ENCODE peak calls at places on chromosomes 2 and 18, in five cellular contexts. N is HCT116, Z is natural killer cell, H is ovary, B is cardiac fibroblast. T is an unnamed sample.

GRCh38 chr2:127701193-127701650 is at the start of gene SFT2D3:
- DNase-seq in N (peak), Z (peak), H (peak), B (peak), T (peak)

GRCh38 chr2:31078579-31079105 is 59.6 kb downstream of the GALNT14 start:
- DNase-seq in N (no peak), Z (no peak), H (no peak), B (no peak), T (no peak)

GRCh38 chr2:127645395-127646291 is at the start of gene GPR17:
- DNase-seq in N (no peak), Z (no peak), H (no peak), B (no peak), T (no peak)

GRCh38 chr2:10924441-10924840 is 12.7 kb downstream of the KCNF1 start:
- DNase-seq in N (no peak), Z (no peak), H (no peak), B (no peak), T (no peak)

GRCh38 chr2:203650860-203651613 is 55.4 kb upstream of the CD28 start:
- DNase-seq in N (peak), Z (no peak), H (no peak), B (peak), T (no peak)

GRCh38 chr2:238449241-238449640 is 22.5 kb downstream of the ASB1 start:
- DNase-seq in N (no peak), Z (no peak), H (no peak), B (no peak), T (no peak)

GRCh38 chr2:19021100-19021476 is 337.3 kb downstream of the OSR1 start:
- DNase-seq in N (peak), Z (no peak), H (no peak), B (peak), T (no peak)

GRCh38 chr2:213980883-213981282 is 430.0 kb upstream of the VWC2L start:
- DNase-seq in N (no peak), Z (no peak), H (no peak), B (peak), T (no peak)

GRCh38 chr2:120749506-120750431 is 14.1 kb downstream of the GLI2 start:
- DNase-seq in N (no peak), Z (no peak), H (peak), B (peak), T (peak)

GRCh38 chr2:186460465-186460864 is 25.6 kb upstream of the ZC3H15 start:
- DNase-seq in N (no peak), Z (no peak), H (no peak), B (peak), T (no peak)

GRCh38 chr2:217731805-217732204 is 271.0 kb downstream of the TNS1 start:
- DNase-seq in N (no peak), Z (no peak), H (no peak), B (peak), T (no peak)

GRCh38 chr2:223203971-223204370 is 152.0 kb downstream of the KCNE4 start:
- DNase-seq in N (no peak), Z (no peak), H (no peak), B (peak), T (no peak)

GRCh38 chr18:59460060-59460395 is 101.0 kb upstream of the LMAN1 start:
- DNase-seq in N (no peak), Z (no peak), H (no peak), B (no peak), T (no peak)

GRCh38 chr2:179562330-179562885 is 297.8 kb upstream of the SESTD1 start:
- DNase-seq in N (no peak), Z (no peak), H (no peak), B (no peak), T (no peak)

GRCh38 chr18:36758623-36759022 is 70.2 kb downstream of the TPGS2 start:
- DNase-seq in N (no peak), Z (no peak), H (no peak), B (no peak), T (no peak)

GRCh38 chr2:97645112-97645699 is 656 bp upstream of the COX5B start:
- DNase-seq in N (no peak), Z (no peak), H (no peak), B (no peak), T (no peak)

GRCh38 chr18:12304351-12305210 is 3.5 kb upstream of the TUBB6 start:
- DNase-seq in N (no peak), Z (no peak), H (no peak), B (no peak), T (no peak)

GRCh38 chr2:128036748-128037607 is 9.1 kb upstream of the SAP130 start:
- DNase-seq in N (no peak), Z (no peak), H (no peak), B (no peak), T (no peak)

GRCh38 chr2:206863196-206863595 is 76.1 kb upstream of the CPO start:
- DNase-seq in N (no peak), Z (no peak), H (no peak), B (no peak), T (no peak)

GRCh38 chr2:195562624-195563566 is 94.1 kb upstream of the SLC39A10 start:
- DNase-seq in N (no peak), Z (no peak), H (no peak), B (no peak), T (no peak)

GRCh38 chr2:42048318-42049251 is 764 bp downstream of the PKDCC start:
- DNase-seq in N (no peak), Z (no peak), H (peak), B (peak), T (no peak)

GRCh38 chr2:174428214-174428613 is 32.7 kb downstream of the SCRN3 start:
- DNase-seq in N (no peak), Z (no peak), H (no peak), B (no peak), T (no peak)

GRCh38 chr2:173690349-173690748 is 274.8 kb downstream of the SP3 start:
- DNase-seq in N (no peak), Z (no peak), H (no peak), B (no peak), T (no peak)

GRCh38 chr2:9508934-9509333 is 34.6 kb downstream of the IAH1 start:
- DNase-seq in N (no peak), Z (no peak), H (no peak), B (no peak), T (no peak)

GRCh38 chr2:44789971-44790721 is 151.4 kb upstream of the SIX3 start:
- DNase-seq in N (no peak), Z (no peak), H (no peak), B (no peak), T (no peak)

GRCh38 chr18:59814872-59815271 is 84.9 kb upstream of the PMAIP1 start:
- DNase-seq in N (no peak), Z (no peak), H (no peak), B (peak), T (no peak)

GRCh38 chr2:129895061-129895460 is 84.4 kb upstream of the RAB6C start:
- DNase-seq in N (no peak), Z (no peak), H (no peak), B (no peak), T (no peak)

GRCh38 chr2:142130111-142131015 is 453 bp downstream of the LRP1B start:
- DNase-seq in N (peak), Z (no peak), H (peak), B (peak), T (peak)

GRCh38 chr2:196225213-196225612 is 53.8 kb upstream of the STK17B start:
- DNase-seq in N (no peak), Z (no peak), H (no peak), B (peak), T (no peak)

GRCh38 chr2:86622409-86622877 is 1.2 kb downstream of the RNF103 start:
- DNase-seq in N (no peak), Z (no peak), H (peak), B (peak), T (no peak)

GRCh38 chr2:239991689-239992314 is 33.3 kb downstream of the NDUFA10 start:
- DNase-seq in N (peak), Z (no peak), H (no peak), B (peak), T (no peak)

GRCh38 chr2:152573168-152573567 is 144.1 kb downstream of the PRPF40A start:
- DNase-seq in N (peak), Z (peak), H (no peak), B (peak), T (no peak)

GRCh38 chr18:22563098-22563707 is 145.5 kb upstream of the CTAGE1 start:
- DNase-seq in N (peak), Z (no peak), H (no peak), B (peak), T (no peak)

GRCh38 chr2:231296401-231296800 is 98.0 kb downstream of the ARMC9 start:
- DNase-seq in N (no peak), Z (no peak), H (no peak), B (no peak), T (no peak)

GRCh38 chr2:619964-620363 is 57.2 kb downstream of the TMEM18 start:
- DNase-seq in N (no peak), Z (no peak), H (no peak), B (no peak), T (no peak)

GRCh38 chr2:100422320-100422719 is 4.9 kb upstream of the CHST10 start:
- DNase-seq in N (peak), Z (no peak), H (no peak), B (peak), T (no peak)

GRCh38 chr2:176687944-176688343 is 418.7 kb downstream of the MTX2 start:
- DNase-seq in N (no peak), Z (no peak), H (no peak), B (no peak), T (no peak)
- TF ChIP-seq CTCF in N (no peak), Z (no peak), H (no peak), B (no peak), T (no peak)

GRCh38 chr2:227774011-227774624 is 28.4 kb downstream of the SCYGR8 start:
- DNase-seq in N (peak), Z (no peak), H (no peak), B (no peak), T (no peak)
- TF ChIP-seq CTCF in N (peak), Z (no peak), H (no peak), B (peak), T (peak)

DNA sequence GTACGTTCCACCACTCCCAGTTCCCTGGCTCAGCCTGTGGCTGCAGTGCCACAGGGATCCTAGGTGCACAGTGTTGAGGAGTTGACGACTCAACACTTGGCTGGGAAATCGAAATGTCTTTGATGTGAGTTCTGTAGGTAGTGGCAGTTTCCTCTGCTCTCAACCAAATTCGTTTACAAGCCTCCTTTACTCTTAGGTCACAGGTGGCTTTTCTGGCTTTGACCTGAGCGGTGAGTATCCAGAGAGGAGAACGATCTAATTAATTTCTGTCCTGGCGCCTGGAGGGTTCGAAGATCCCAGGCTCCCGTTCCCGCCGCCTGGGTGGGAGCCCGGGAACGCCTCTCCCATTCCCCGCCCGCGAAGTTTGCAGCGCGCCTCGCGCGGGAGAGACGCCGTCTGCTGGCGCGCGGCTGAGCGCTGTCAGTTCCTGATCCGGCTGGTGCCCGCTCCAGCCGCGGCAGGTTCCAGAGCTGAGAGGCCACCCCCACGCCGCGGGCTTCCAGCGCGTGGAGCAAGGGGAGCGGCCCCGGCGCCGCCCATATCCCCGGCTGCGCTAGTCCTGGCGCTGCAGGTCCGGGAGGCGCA is at the start of gene LAMA3:
- DNase-seq in N (no peak), Z (peak), H (peak), B (peak), T (peak)
- TF ChIP-seq CTCF in N (no peak), Z (no peak), H (no peak), B (peak), T (no peak)

GRCh38 chr2:164867779-164868397 is 26.3 kb upstream of the COBLL1 start:
- DNase-seq in N (no peak), Z (no peak), H (no peak), B (no peak), T (no peak)
- TF ChIP-seq CTCF in N (no peak), Z (no peak), H (no peak), B (no peak), T (no peak)

GRCh38 chr2:141125432-141125831 is 1005.4 kb downstream of the LRP1B start:
- DNase-seq in N (no peak), Z (no peak), H (no peak), B (no peak), T (no peak)
- TF ChIP-seq CTCF in N (no peak), Z (no peak), H (no peak), B (no peak), T (no peak)

GRCh38 chr2:105813405-105813804 is 68.7 kb downstream of the NCK2 start:
- DNase-seq in N (no peak), Z (no peak), H (no peak), B (no peak), T (no peak)

GRCh38 chr2:105809723-105810122 is 65.0 kb downstream of the NCK2 start:
- DNase-seq in N (no peak), Z (no peak), H (no peak), B (no peak), T (no peak)

GRCh38 chr2:105814291-105814940 is 69.7 kb downstream of the NCK2 start:
- DNase-seq in N (no peak), Z (no peak), H (no peak), B (peak), T (no peak)

GRCh38 chr2:105813045-105813315 is 68.3 kb downstream of the NCK2 start:
- DNase-seq in N (no peak), Z (no peak), H (no peak), B (no peak), T (no peak)

DNA sequence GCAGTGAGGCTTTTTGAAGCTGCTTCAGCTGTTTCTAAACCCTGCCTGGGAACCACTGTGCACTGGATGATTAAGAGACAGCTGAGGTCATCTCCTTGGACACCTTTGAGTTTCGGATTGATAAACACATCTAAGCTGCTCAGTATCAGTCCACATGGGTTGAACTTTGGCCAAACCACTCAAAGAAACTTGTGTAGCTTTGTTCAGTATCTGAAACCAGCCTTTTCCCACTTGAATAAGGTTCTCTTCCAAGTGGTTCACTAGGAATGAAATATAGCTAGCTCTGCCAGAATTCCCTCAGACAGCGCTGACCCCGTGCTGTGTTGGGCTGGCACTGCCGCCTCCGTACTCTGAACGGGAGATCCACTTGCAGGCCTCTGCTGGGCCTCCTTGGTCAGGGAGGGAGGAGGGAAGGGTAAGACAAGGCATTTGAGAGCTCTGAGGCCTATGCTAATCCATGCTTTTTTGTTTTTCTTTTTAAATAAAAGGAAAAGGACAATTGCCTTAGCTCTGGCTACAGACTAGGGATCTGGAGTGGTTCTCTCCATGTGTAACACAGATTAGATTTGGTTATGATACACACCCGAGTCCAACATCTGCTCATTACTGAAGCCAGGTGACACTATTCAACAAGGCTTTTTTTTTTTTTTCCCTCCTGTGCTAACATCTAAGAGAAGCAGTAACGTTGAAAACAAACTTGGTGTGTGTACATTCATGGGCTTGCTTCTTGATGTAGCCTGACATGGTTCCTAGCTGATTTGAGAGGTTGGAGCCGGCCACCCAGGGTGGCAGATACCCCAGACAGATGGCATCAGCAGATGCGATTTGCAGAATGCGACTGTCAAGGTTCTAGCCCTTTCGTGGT is 67.7 kb downstream of the NCK2 start:
- DNase-seq in N (no peak), Z (no peak), H (peak), B (peak), T (no peak)
- TF ChIP-seq CTCF in N (no peak), Z (no peak), H (no peak), B (no peak), T (no peak)

GRCh38 chr2:73262108-73262651 is 22.1 kb downstream of the FBXO41 start:
- DNase-seq in N (no peak), Z (no peak), H (no peak), B (no peak), T (no peak)

GRCh38 chr2:73259704-73260337 is 24.5 kb downstream of the FBXO41 start:
- DNase-seq in N (no peak), Z (no peak), H (no peak), B (no peak), T (no peak)

GRCh38 chr2:73259276-73259675 is 25.0 kb downstream of the FBXO41 start:
- DNase-seq in N (no peak), Z (no peak), H (no peak), B (no peak), T (no peak)

GRCh38 chr2:73258913-73259215 is 24.8 kb downstream of the CCT7 start:
- DNase-seq in N (no peak), Z (no peak), H (no peak), B (no peak), T (no peak)

DNA sequence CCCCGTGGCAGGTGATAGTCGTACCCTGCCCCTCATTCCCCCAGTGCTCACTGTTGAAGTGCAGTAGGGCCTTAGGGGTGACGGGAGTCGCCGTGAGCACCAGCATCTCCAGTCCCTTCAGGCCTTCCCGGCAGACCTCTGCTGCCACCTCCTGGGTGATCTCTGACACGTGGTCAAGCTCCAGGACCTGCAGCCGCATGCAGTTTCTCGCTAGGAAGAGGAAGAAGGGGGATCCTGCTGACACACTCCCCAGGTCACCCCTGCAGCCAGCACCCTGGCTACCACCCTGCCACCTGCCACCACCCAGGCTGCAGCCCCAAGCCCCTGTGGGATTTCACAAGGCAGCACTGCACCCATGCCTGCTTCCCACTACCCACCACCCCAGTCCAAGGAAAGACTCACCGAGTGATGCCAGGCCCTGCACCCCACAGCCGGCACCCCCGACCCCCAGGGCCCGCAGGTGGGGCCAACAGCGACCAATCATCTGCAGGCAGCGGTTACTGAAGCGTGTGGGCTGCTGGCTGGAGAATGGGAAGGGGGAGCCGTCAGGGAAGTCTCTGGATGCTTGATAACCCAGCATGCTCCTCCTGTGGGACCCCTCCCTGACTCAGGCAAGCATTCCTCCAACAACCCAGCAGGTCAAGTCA is 23.8 kb downstream of the FBXO41 start:
- DNase-seq in N (no peak), Z (no peak), H (no peak), B (peak), T (peak)
- TF ChIP-seq CTCF in N (peak), Z (no peak), H (no peak), B (peak), T (peak)

GRCh38 chr18:27144672-27145071 is 40.4 kb downstream of the CHST9 start:
- DNase-seq in N (no peak), Z (no peak), H (no peak), B (no peak), T (no peak)
- TF ChIP-seq CTCF in N (no peak), Z (no peak), H (no peak), B (no peak), T (no peak)

T was measured in progenitor cell of endocrine pancreas.